ENCODE peak calls at places on chromosome 20, in eight cellular contexts. L is thoracic aorta; W is CD8-positive, alpha-beta T cell; D is ELF-1; B is retina; M is H7; I is dermis microvascular lymphatic vessel endothelial cell; P is MM.1S. R is an unnamed sample.
A peak's percentile ranks its signal among the peaks of the same experiment; 100 is the strongest.

GRCh38 chr20:17735206-17735804 is 35.5 kb downstream of the BANF2 start:
- DNase-seq in B (no peak), W (no peak), I (no peak), L (no peak), D (peak; percentile 47), P (no peak), M (no peak), R (no peak)

GRCh38 chr20:23668477-23668951 is 20.3 kb downstream of the CST4 start:
- DNase-seq in P (peak; percentile 47), L (no peak), I (peak; percentile 30), B (peak; percentile 77), W (no peak), D (peak; percentile 85), M (peak; percentile 80), R (peak; percentile 91)

GRCh38 chr20:62973033-62973745 is 20.7 kb downstream of the SLC17A9 start:
- DNase-seq in L (no peak), M (peak; percentile 84), P (no peak), B (no peak), I (no peak), D (no peak), W (no peak), R (no peak)

GRCh38 chr20:18443841-18444240 is 23.0 kb downstream of the DZANK1 start:
- DNase-seq in B (no peak), M (no peak), P (no peak), W (no peak), I (no peak), L (no peak), D (no peak), R (no peak)

GRCh38 chr20:62063601-62063980 is 2.1 kb downstream of the TAF4 start:
- DNase-seq in I (no peak), M (peak; percentile 73), D (peak; percentile 65), B (peak; percentile 83), P (no peak), L (no peak), W (no peak), R (peak; percentile 71)

GRCh38 chr20:722822-723644 is 45.3 kb downstream of the SLC52A3 start:
- DNase-seq in I (no peak), L (no peak), M (peak; percentile 38), P (no peak), W (no peak), B (no peak), D (no peak), R (no peak)

GRCh38 chr20:46631212-46631869 is 19.9 kb downstream of the SLC13A3 start:
- DNase-seq in P (no peak), L (no peak), B (no peak), D (peak; percentile 30), W (no peak), M (peak; percentile 39), I (no peak), R (peak; percentile 66)

GRCh38 chr20:36483205-36483918 is 58.0 kb upstream of the MYL9 start:
- DNase-seq in W (no peak), B (no peak), I (no peak), D (peak; percentile 75), M (no peak), P (no peak), L (no peak), R (no peak)

GRCh38 chr20:61801857-61802442 is 263.7 kb downstream of the TAF4 start:
- DNase-seq in M (peak; percentile 44), P (no peak), I (no peak), D (no peak), L (no peak), B (no peak), W (no peak), R (no peak)

GRCh38 chr20:24166127-24166389 is 177.5 kb upstream of the GGTLC1 start:
- DNase-seq in D (no peak), W (no peak), M (no peak), P (no peak), L (no peak), B (no peak), I (no peak), R (no peak)

GRCh38 chr20:36465109-36466080 is 75.9 kb upstream of the MYL9 start:
- DNase-seq in B (no peak), D (peak; percentile 95), I (no peak), M (peak; percentile 64), P (peak; percentile 23), L (no peak), W (peak; percentile 37), R (peak; percentile 80)

GRCh38 chr20:25005220-25005619 is 12.7 kb upstream of the APMAP start:
- DNase-seq in M (no peak), L (no peak), W (no peak), D (no peak), I (no peak), P (no peak), B (no peak), R (no peak)

GRCh38 chr20:3398681-3399252 is 8.7 kb downstream of the DNAAF9 start:
- DNase-seq in W (no peak), M (no peak), I (peak; percentile 14), L (no peak), B (no peak), P (no peak), D (no peak), R (no peak)

GRCh38 chr20:33672426-33673114 is 1.7 kb downstream of the NECAB3 start:
- DNase-seq in M (peak; percentile 64), W (no peak), I (no peak), B (peak; percentile 56), P (peak; percentile 5), L (no peak), D (no peak), R (no peak)

GRCh38 chr20:20864346-20865096 is 152.1 kb upstream of the RALGAPA2 start:
- DNase-seq in I (no peak), L (no peak), M (peak; percentile 68), B (peak; percentile 64), P (no peak), W (no peak), D (peak; percentile 46), R (no peak)

GRCh38 chr20:31695849-31696804 is 26.5 kb downstream of the BCL2L1 start:
- DNase-seq in W (no peak), D (no peak), M (no peak), B (no peak), L (peak; percentile 53), I (no peak), P (no peak), R (no peak)

GRCh38 chr20:62458256-62459251 is 17.2 kb downstream of the GATA5 start:
- DNase-seq in D (no peak), M (peak; percentile 84), L (no peak), I (no peak), P (no peak), B (no peak), W (no peak), R (no peak)

GRCh38 chr20:24705486-24705885 is 236.1 kb downstream of the SYNDIG1 start:
- DNase-seq in M (no peak), L (no peak), P (no peak), W (no peak), B (no peak), D (no peak), I (no peak), R (peak; percentile 18)

GRCh38 chr20:41249781-41250281 is 67.7 kb downstream of the ZHX3 start:
- DNase-seq in D (peak; percentile 84), B (peak; percentile 64), W (no peak), I (no peak), M (peak; percentile 70), L (no peak), P (no peak), R (peak; percentile 88)

GRCh38 chr20:62711703-62712101 is 3.1 kb downstream of the NTSR1 start:
- DNase-seq in P (no peak), I (no peak), B (no peak), L (no peak), M (no peak), W (no peak), D (peak; percentile 16), R (no peak)

GRCh38 chr20:3710703-3711417 is 1.5 kb downstream of the SIGLEC1 start:
- DNase-seq in I (no peak), L (no peak), D (peak; percentile 80), M (peak; percentile 98), B (peak; percentile 84), P (peak; percentile 58), W (peak; percentile 84), R (peak; percentile 96)

GRCh38 chr20:17538517-17539170 is 7.5 kb upstream of the BFSP1 start:
- DNase-seq in P (no peak), B (no peak), D (no peak), I (no peak), W (no peak), L (no peak), M (no peak), R (no peak)

GRCh38 chr20:39829255-39829654 is 859.8 kb downstream of the MAFB start:
- DNase-seq in D (peak; percentile 23), M (peak; percentile 50), P (peak; percentile 23), B (peak; percentile 22), W (no peak), L (no peak), I (no peak), R (peak; percentile 79)

GRCh38 chr20:35021831-35022230 is 66.2 kb downstream of the MYH7B start:
- DNase-seq in B (no peak), P (no peak), W (no peak), M (no peak), I (no peak), D (no peak), L (no peak), R (no peak)

GRCh38 chr20:44070139-44070900 is 116.7 kb downstream of the JPH2 start:
- DNase-seq in P (peak; percentile 73), W (peak; percentile 70), D (no peak), I (no peak), B (no peak), M (no peak), L (no peak), R (peak; percentile 42)

GRCh38 chr20:17873410-17874270 is 95.0 kb downstream of the SNX5 start:
- DNase-seq in B (peak; percentile 34), D (peak; percentile 52), W (no peak), L (peak; percentile 65), I (no peak), P (no peak), M (peak; percentile 75), R (peak; percentile 81)

R was measured in endodermal cell.